ENCODE peak calls at places on chromosomes 16 and 17, in four cellular contexts. D is activated CD8-positive, alpha-beta memory T cell treated with anti-CD3 and anti-CD28 coated beads for 4 hours; Q is amniotic epithelial cell; R is myocyte. I is an unnamed sample.

GRCh38 chr17:63113167-63113566 is 147.1 kb downstream of the TANC2 start:
- DNase-seq in D (no peak), Q (peak), R (peak), I (no peak)

GRCh38 chr17:75979705-75980187 is 706 bp downstream of the TEN1 start:
- DNase-seq in D (no peak), Q (peak), R (no peak), I (peak)

GRCh38 chr16:4679854-4680636 is 13.3 kb upstream of the NUDT16L1 start:
- DNase-seq in D (no peak), Q (no peak), R (peak), I (no peak)

GRCh38 chr16:62190426-62190825 is 154.2 kb upstream of the CDH8 start:
- DNase-seq in D (no peak), Q (no peak), R (peak), I (no peak)

GRCh38 chr16:89924298-89924924 is 1.3 kb downstream of the TUBB3 start:
- DNase-seq in D (no peak), Q (peak), R (peak), I (no peak)

GRCh38 chr16:78842950-78843349 is 743.5 kb downstream of the WWOX start:
- DNase-seq in D (no peak), Q (no peak), R (no peak), I (no peak)

GRCh38 chr17:28473542-28473941 is at the start of gene SLC13A2:
- DNase-seq in D (no peak), Q (no peak), R (no peak), I (peak)

GRCh38 chr16:58409316-58409973 is 17.2 kb downstream of the GINS3 start:
- DNase-seq in D (no peak), Q (peak), R (peak), I (no peak)

GRCh38 chr17:12037970-12038369 is 17.3 kb downstream of the MAP2K4 start:
- DNase-seq in D (no peak), Q (no peak), R (no peak), I (no peak)

GRCh38 chr17:45347451-45347850 is 30.6 kb upstream of the MAP3K14 start:
- DNase-seq in D (no peak), Q (peak), R (no peak), I (no peak)

GRCh38 chr17:245611-246010 is 64.2 kb upstream of the DOC2B start:
- DNase-seq in D (no peak), Q (no peak), R (no peak), I (peak)

GRCh38 chr17:38885728-38886642 is 16.1 kb downstream of the LASP1 start:
- DNase-seq in D (no peak), Q (peak), R (no peak), I (no peak)

GRCh38 chr17:64385187-64386083 is 5.2 kb downstream of the PECAM1 start:
- DNase-seq in D (peak), Q (peak), R (peak), I (peak)

GRCh38 chr16:50103764-50104163 is 38.0 kb downstream of the HEATR3 start:
- DNase-seq in D (no peak), Q (peak), R (no peak), I (no peak)

GRCh38 chr16:85556456-85557082 is 56.6 kb upstream of the GSE1 start:
- DNase-seq in D (no peak), Q (no peak), R (no peak), I (no peak)

GRCh38 chr17:60381958-60382357 is 10.0 kb downstream of the USP32 start:
- DNase-seq in D (no peak), Q (no peak), R (no peak), I (no peak)

GRCh38 chr17:76968707-76969597 is 100.7 kb downstream of the MGAT5B start:
- DNase-seq in D (no peak), Q (peak), R (no peak), I (no peak)

GRCh38 chr16:57970971-57971370 is at the start of gene CNGB1:
- DNase-seq in D (no peak), Q (no peak), R (no peak), I (no peak)

I was measured in chondrocyte.